ENCODE peak calls at places on chromosome 4, in five cellular contexts. M is HCT116, V is SK-N-SH, W is PC-3, K is OCI-LY7. P is an unnamed sample.

GRCh38 chr4:88765729-88766128 is 68.1 kb upstream of the NAP1L5 start:
- DNase-seq in W (peak; percentile 78), V (no peak), K (no peak), M (no peak), P (no peak)

GRCh38 chr4:5114911-5115310 is 63.6 kb downstream of the STK32B start:
- DNase-seq in M (no peak), V (no peak), K (no peak), W (no peak), P (no peak)

GRCh38 chr4:64158648-64159326 is 250.5 kb downstream of the TECRL start:
- DNase-seq in V (peak; percentile 28), M (peak; percentile 12), W (peak; percentile 90), K (peak; percentile 66), P (peak; percentile 82)

GRCh38 chr4:24980064-24980690 is 50.6 kb downstream of the LGI2 start:
- DNase-seq in M (peak; percentile 61), V (peak; percentile 53), W (peak; percentile 73), K (peak; percentile 54), P (peak; percentile 71)

GRCh38 chr4:94561249-94562024 is 109.7 kb downstream of the PDLIM5 start:
- DNase-seq in W (peak; percentile 54), K (no peak), V (no peak), M (no peak), P (no peak)

GRCh38 chr4:66575024-66575696 is 904.9 kb upstream of the EPHA5 start:
- DNase-seq in W (peak; percentile 98), M (no peak), K (no peak), V (no peak), P (no peak)

GRCh38 chr4:7792616-7793015 is 147.0 kb downstream of the AFAP1 start:
- DNase-seq in K (peak; percentile 24), M (no peak), V (no peak), W (no peak), P (no peak)

GRCh38 chr4:41334182-41334581 is 77.5 kb downstream of the UCHL1 start:
- DNase-seq in V (no peak), K (no peak), M (no peak), W (peak; percentile 83), P (no peak)

GRCh38 chr4:9996319-9997110 is 24.8 kb downstream of the SLC2A9 start:
- DNase-seq in M (no peak), V (no peak), W (no peak), K (no peak), P (no peak)

GRCh38 chr4:105708376-105709080 is at the start of the genes GSTCD and INTS12:
- DNase-seq in K (peak; percentile 93), M (peak; percentile 88), W (peak; percentile 91), V (peak; percentile 86), P (peak; percentile 96)

GRCh38 chr4:37522996-37523395 is 163.2 kb downstream of the RELL1 start:
- DNase-seq in K (no peak), V (no peak), W (peak; percentile 55), M (no peak), P (no peak)

GRCh38 chr4:124435276-124435675 is 277.3 kb downstream of the ANKRD50 start:
- DNase-seq in W (no peak), M (no peak), V (no peak), K (no peak), P (no peak)

GRCh38 chr4:122705035-122705434 is 27.5 kb upstream of the BBS12 start:
- DNase-seq in V (no peak), M (no peak), K (no peak), W (no peak), P (no peak)

GRCh38 chr4:95835672-95836071 is 4.2 kb upstream of the PDHA2 start:
- DNase-seq in M (peak; percentile 24), V (peak; percentile 20), K (peak; percentile 4), W (peak; percentile 23), P (peak; percentile 51)
- TF ChIP-seq EZH2phosphoT487 in M (no peak), V (no peak), K (no peak), W (no peak), P (no peak)

DNA sequence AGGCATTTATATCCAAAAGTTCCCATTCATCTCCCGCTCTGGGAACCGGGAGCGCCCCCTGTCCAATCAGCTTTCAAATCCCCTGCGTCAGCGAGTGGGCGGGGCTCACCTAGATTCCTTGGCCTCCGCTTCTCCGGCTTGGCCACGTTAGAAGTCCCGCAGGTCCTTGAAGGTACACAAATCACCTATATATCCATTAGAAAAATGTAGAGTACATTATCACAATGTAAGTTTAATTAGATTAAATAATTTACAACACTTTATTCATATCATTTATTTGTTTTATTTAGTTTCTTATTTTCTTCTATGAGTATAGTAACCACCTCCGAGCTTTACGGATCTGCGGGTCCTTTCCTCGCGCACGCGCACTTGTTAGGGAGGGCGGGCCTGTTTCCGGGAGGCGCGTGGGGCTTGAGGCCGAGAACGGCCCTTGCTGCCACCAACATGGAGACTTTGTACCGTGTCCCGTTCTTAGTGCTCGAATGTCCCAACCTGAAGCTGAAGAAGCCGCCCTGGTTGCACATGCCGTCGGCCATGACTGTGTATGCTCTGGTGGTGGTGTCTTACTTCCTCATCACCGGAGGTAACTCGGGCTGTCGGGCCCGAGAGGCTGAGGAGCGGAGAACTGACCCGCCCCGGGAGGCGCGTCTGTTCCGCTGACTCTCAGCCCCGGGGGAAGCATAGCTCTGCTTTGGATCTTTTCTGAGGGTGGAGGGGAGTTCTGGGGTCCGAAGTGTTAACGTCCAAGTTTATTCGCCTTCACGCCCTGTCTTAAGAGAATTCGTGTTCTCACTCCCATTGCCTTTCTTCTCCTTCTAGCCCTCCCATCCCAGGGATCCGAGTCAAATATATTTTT is at the start of gene OSTC:
- DNase-seq in V (peak; percentile 86), K (peak; percentile 96), W (peak; percentile 89), M (peak; percentile 95), P (peak; percentile 98)
- TF ChIP-seq CTCF in V (no peak), K (peak; percentile 11), W (no peak), M (no peak), P (peak; percentile 18)

GRCh38 chr4:19262467-19262866 is 989.2 kb upstream of the SLIT2 start:
- DNase-seq in K (no peak), M (no peak), V (no peak), W (no peak), P (no peak)

DNA sequence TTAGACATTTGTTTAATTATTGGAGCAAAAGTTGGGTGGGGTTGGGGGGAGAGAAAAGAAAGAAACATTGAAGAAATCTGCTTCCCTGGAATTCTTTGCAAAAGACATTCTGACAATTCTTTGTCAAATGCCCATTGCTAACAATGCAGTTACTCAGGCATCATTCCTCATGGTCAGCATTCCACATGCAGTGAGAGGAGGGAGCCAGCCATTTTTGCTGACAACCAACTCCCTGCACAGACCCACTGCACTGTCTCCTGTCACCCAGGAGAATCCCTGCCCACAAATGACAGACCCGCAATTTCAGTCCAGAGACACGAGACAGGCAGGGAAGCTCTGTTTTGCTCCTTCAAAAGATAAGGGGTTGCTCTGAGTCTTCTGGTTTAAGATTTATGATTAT is 985.1 kb upstream of the SLIT2 start:
- DNase-seq in K (no peak), V (no peak), W (no peak), M (no peak), P (peak; percentile 33)
- H3K9me3 ChIP-seq in K (no peaks in the 10 kb centered on the region), V (no peaks in the 10 kb centered on the region), W (no peaks in the 10 kb centered on the region), M (no peaks in the 10 kb centered on the region), P (no peaks in the 10 kb centered on the region)

GRCh38 chr4:76430519-76431388 is 4.3 kb upstream of the SHROOM3 start:
- DNase-seq in W (peak; percentile 71), M (peak; percentile 50), K (peak; percentile 46), V (peak; percentile 67), P (peak; percentile 73)
- TF ChIP-seq EZH2phosphoT487 in W (no peak), M (no peak), K (no peak), V (no peak), P (no peak)

GRCh38 chr4:163063891-163064290 is 102.8 kb downstream of the NAF1 start:
- DNase-seq in M (peak; percentile 63), K (no peak), W (peak; percentile 78), V (no peak), P (no peak)
- TF ChIP-seq CTCF in M (no peak), K (no peak), W (no peak), V (no peak), P (no peak)

GRCh38 chr4:146621-147020 is 22.3 kb downstream of the ZNF718 start:
- DNase-seq in W (no peak), K (no peak), M (no peak), V (no peak), P (no peak)
- H3K9me3 ChIP-seq in W (peaks cover 37% of the 10 kb centered on the region), K (peaks cover 75% of the 10 kb centered on the region), M (peaks cover 20% of the 10 kb centered on the region), V (peaks cover 16% of the 10 kb centered on the region), P (peaks cover 65% of the 10 kb centered on the region)

GRCh38 chr4:82642321-82642720 is 80.5 kb upstream of the TMEM150C start:
- DNase-seq in W (no peak), K (no peak), V (no peak), M (no peak), P (no peak)
- TF ChIP-seq EZH2phosphoT487 in W (no peak), K (no peak), V (no peak), M (no peak), P (no peak)

P was measured in neural progenitor cell.